ENCODE peak calls at places on chromosomes 2 and 18, in six cellular contexts. H is heart right ventricle, D is astrocyte, I is left ventricle myocardium inferior, P is pancreas, U is hepatocyte. K is an unnamed sample.

GRCh38 chr2:227415538-227416424 is 28.0 kb upstream of the SCYGR1 start:
- DNase-seq in H (peak), D (peak), I (peak), P (peak), U (no peak), K (peak)

GRCh38 chr2:136173126-136173525 is 55.2 kb upstream of the CXCR4 start:
- DNase-seq in H (no peak), D (no peak), I (no peak), P (no peak), U (no peak), K (no peak)

GRCh38 chr2:166413255-166413654 is 37.5 kb upstream of the SCN9A start:
- DNase-seq in H (no peak), D (peak), I (no peak), P (no peak), U (no peak), K (no peak)

GRCh38 chr2:109355192-109355843 is 226.3 kb downstream of the SH3RF3 start:
- DNase-seq in H (no peak), D (no peak), I (no peak), P (no peak), U (no peak), K (no peak)

GRCh38 chr2:234468503-234468902 is 28.4 kb downstream of the ARL4C start:
- DNase-seq in H (peak), D (no peak), I (peak), P (no peak), U (no peak), K (no peak)

GRCh38 chr2:238478216-238478615 is 51.5 kb downstream of the ASB1 start:
- DNase-seq in H (no peak), D (no peak), I (no peak), P (no peak), U (no peak), K (no peak)

GRCh38 chr2:163213699-163214098 is 375.1 kb upstream of the KCNH7 start:
- DNase-seq in H (no peak), D (peak), I (no peak), P (no peak), U (no peak), K (no peak)

GRCh38 chr2:59693176-59693959 is 860.1 kb downstream of the BCL11A start:
- DNase-seq in H (no peak), D (no peak), I (no peak), P (no peak), U (no peak), K (no peak)

GRCh38 chr18:34117319-34117718 is 107.4 kb downstream of the NOL4 start:
- DNase-seq in H (no peak), D (no peak), I (no peak), P (no peak), U (no peak), K (no peak)

GRCh38 chr18:30971338-30971956 is 71.1 kb downstream of the DSC3 start:
- DNase-seq in H (no peak), D (no peak), I (no peak), P (no peak), U (peak), K (no peak)

GRCh38 chr2:3959372-3959771 is 256.0 kb downstream of the DCDC2C start:
- DNase-seq in H (no peak), D (no peak), I (no peak), P (no peak), U (peak), K (peak)

GRCh38 chr2:163541920-163542319 is 193.9 kb downstream of the FIGN start:
- DNase-seq in H (no peak), D (no peak), I (no peak), P (no peak), U (no peak), K (no peak)

GRCh38 chr2:53969285-53970094 is 1.3 kb downstream of the PSME4 start:
- DNase-seq in H (no peak), D (peak), I (no peak), P (no peak), U (peak), K (peak)

GRCh38 chr2:63582873-63583272 is 5.4 kb downstream of the WDPCP start:
- DNase-seq in H (no peak), D (no peak), I (no peak), P (no peak), U (no peak), K (no peak)

GRCh38 chr18:8706545-8706980 is 1.2 kb downstream of the MTCL1 start:
- DNase-seq in H (no peak), D (no peak), I (no peak), P (peak), U (no peak), K (peak)

GRCh38 chr18:76756491-76757288 is 65.7 kb upstream of the ZNF236 start:
- DNase-seq in H (no peak), D (no peak), I (no peak), P (no peak), U (peak), K (no peak)

GRCh38 chr18:68803371-68803770 is 5.5 kb downstream of the CCDC102B start:
- DNase-seq in H (peak), D (peak), I (peak), P (peak), U (peak), K (no peak)

GRCh38 chr18:71370095-71370494 is 1081.2 kb downstream of the SOCS6 start:
- DNase-seq in H (no peak), D (no peak), I (no peak), P (no peak), U (no peak), K (no peak)

GRCh38 chr2:110869472-110870446 is 137.4 kb downstream of the ACOXL start:
- DNase-seq in H (no peak), D (peak), I (no peak), P (no peak), U (no peak), K (no peak)

GRCh38 chr2:145431181-145431951 is 911.4 kb upstream of the ZEB2 start:
- DNase-seq in H (no peak), D (no peak), I (no peak), P (peak), U (peak), K (no peak)

GRCh38 chr18:62741118-62741566 is 25.8 kb downstream of the PHLPP1 start:
- DNase-seq in H (no peak), D (peak), I (no peak), P (peak), U (peak), K (peak)

GRCh38 chr2:178190938-178191910 is 3.1 kb upstream of the OSBPL6 start:
- DNase-seq in H (no peak), D (no peak), I (no peak), P (no peak), U (no peak), K (no peak)

GRCh38 chr2:152864601-152865000 is 146.2 kb downstream of the ARL6IP6 start:
- DNase-seq in H (no peak), D (no peak), I (no peak), P (no peak), U (no peak), K (no peak)

GRCh38 chr18:45726603-45727002 is 2.6 kb downstream of the SLC14A1 start:
- DNase-seq in H (no peak), D (no peak), I (no peak), P (no peak), U (no peak), K (no peak)

GRCh38 chr2:223870840-223871618 is 33.6 kb upstream of the AP1S3 start:
- DNase-seq in H (no peak), D (no peak), I (no peak), P (no peak), U (no peak), K (no peak)

DNA sequence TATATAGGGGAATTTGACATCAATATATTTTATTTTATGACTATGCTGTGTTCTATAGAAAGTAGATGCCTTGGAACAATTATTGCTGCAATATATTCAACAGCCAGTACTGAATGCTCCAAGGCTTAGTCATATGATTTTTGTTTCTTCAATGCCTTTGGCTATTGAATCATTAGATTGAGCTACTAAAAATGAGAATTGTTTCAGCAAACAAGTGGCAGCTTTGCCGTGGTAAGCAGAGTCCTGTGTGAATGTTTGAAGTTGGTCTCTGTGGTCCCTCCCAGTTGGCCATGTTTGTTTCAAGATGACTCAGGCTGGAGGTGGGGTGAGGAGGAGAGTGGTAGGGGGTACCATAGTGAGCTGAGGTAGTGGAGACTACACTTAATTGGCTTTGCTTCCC is 198.6 kb upstream of the EPAS1 start:
- DNase-seq in H (no peak), D (peak), I (no peak), P (no peak), U (no peak), K (peak)
- H3K27ac ChIP-seq in H (peak), D (peak), I (peak), P (no peak), U (peak), K (peak)

DNA sequence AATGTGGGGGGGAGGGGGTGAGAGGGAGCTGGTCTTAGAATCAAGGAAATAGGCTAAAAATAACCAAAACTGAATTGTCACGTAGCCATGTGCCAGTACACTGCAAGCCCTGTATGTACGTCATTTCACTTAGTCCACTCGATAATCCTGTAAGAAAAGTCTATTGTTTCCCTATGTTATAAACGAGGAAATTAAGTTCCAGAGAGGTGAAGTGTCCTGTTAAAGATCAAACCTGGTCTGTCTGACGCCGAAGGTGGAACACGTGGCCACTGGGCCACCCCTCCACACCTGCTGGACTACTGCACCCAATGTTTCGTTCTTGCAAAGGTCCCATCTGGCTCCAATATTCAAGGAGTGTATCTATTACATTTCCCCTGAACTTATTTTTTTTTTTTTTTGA is 29.6 kb downstream of the TFCP2L1 start:
- DNase-seq in H (no peak), D (no peak), I (no peak), P (no peak), U (no peak), K (no peak)
- TF ChIP-seq CTCF in H (no peak), D (no peak), I (no peak), P (no peak), U (no peak), K (no peak)

GRCh38 chr2:88597168-88597567 is 30.1 kb downstream of the EIF2AK3 start:
- DNase-seq in H (no peak), D (no peak), I (no peak), P (no peak), U (no peak), K (no peak)

GRCh38 chr2:88601302-88601701 is 26.0 kb downstream of the EIF2AK3 start:
- DNase-seq in H (no peak), D (peak), I (no peak), P (no peak), U (peak), K (no peak)

GRCh38 chr2:88600038-88600465 is 27.2 kb downstream of the EIF2AK3 start:
- DNase-seq in H (no peak), D (peak), I (no peak), P (peak), U (peak), K (peak)

GRCh38 chr2:88602022-88602421 is 25.2 kb downstream of the EIF2AK3 start:
- DNase-seq in H (no peak), D (no peak), I (no peak), P (no peak), U (no peak), K (no peak)

GRCh38 chr2:88599527-88599926 is 27.7 kb downstream of the EIF2AK3 start:
- DNase-seq in H (no peak), D (no peak), I (no peak), P (no peak), U (no peak), K (no peak)
- H3K27ac ChIP-seq in H (peak), D (peak), I (peak), P (peak), U (peak), K (no peak)

DNA sequence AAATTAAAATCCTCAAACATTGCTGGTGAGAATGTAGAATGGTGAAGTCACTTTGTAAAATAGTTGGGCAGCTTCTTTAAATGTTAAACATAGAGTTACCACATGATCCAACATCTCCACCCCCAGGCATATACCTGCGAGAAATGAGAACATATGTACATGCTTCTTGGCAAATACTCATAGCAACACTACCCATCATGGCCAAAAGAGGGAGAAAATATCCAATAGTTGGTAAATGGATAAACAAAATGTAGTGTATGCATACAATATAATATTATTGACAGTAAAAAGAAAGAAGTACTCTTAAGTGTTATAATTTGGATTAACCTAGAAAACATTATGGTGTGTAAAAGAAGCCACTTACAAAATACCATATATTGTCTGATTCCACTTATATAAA is 185.9 kb downstream of the CDH7 start:
- DNase-seq in H (no peak), D (no peak), I (no peak), P (no peak), U (no peak), K (no peak)
- TF ChIP-seq CTCF in H (no peak), D (no peak), I (no peak), P (no peak), U (peak), K (no peak)

GRCh38 chr2:217471329-217471728 is 531.5 kb downstream of the TNS1 start:
- DNase-seq in H (no peak), D (peak), I (no peak), P (no peak), U (no peak), K (no peak)
- H3K27ac ChIP-seq in H (no peak), D (peak), I (no peak), P (no peak), U (no peak), K (no peak)

GRCh38 chr2:232668805-232669444 is 28.2 kb upstream of the GIGYF2 start:
- DNase-seq in H (no peak), D (no peak), I (no peak), P (no peak), U (peak), K (no peak)
- TF ChIP-seq CTCF in H (no peak), D (peak), I (peak), P (no peak), U (peak), K (no peak)

GRCh38 chr18:26419746-26420145 is 128.6 kb downstream of the KCTD1 start:
- DNase-seq in H (no peak), D (no peak), I (no peak), P (no peak), U (no peak), K (no peak)

GRCh38 chr18:26421931-26422330 is 126.4 kb downstream of the KCTD1 start:
- DNase-seq in H (no peak), D (no peak), I (no peak), P (no peak), U (no peak), K (no peak)

GRCh38 chr18:26422472-26423162 is 125.7 kb downstream of the KCTD1 start:
- DNase-seq in H (no peak), D (no peak), I (no peak), P (no peak), U (no peak), K (no peak)

GRCh38 chr18:26424428-26425147 is 123.8 kb downstream of the KCTD1 start:
- DNase-seq in H (no peak), D (no peak), I (no peak), P (no peak), U (no peak), K (no peak)

GRCh38 chr18:26421503-26421902 is 126.8 kb downstream of the KCTD1 start:
- DNase-seq in H (no peak), D (no peak), I (no peak), P (no peak), U (no peak), K (no peak)
- H3K27ac ChIP-seq in H (no peak), D (no peak), I (no peak), P (no peak), U (no peak), K (no peak)

K was measured in RWPE1.